ENCODE peak calls at places on chromosomes 4 and X, in six cellular contexts. M is fibroblast of lung, D is astrocyte of the spinal cord, F is AG04450, L is OCI-LY7, J is heart right ventricle. G is an unnamed sample.

GRCh38 chr4:187304131-187304530 is 580.5 kb upstream of the FAT1 start:
- DNase-seq in M (no peak), D (no peak), F (no peak), L (no peak), J (no peak), G (no peak)

GRCh38 chrX:1392376-1393130 is 640 bp upstream of the SLC25A6 start:
- DNase-seq in M (peak), D (peak), F (peak), L (peak), J (peak), G (peak)

GRCh38 chr4:86974481-86975050 is 39.8 kb downstream of the AFF1 start:
- DNase-seq in M (no peak), D (no peak), F (no peak), L (no peak), J (no peak), G (no peak)

GRCh38 chr4:183347586-183347985 is 25.4 kb upstream of the CLDN24 start:
- DNase-seq in M (peak), D (no peak), F (no peak), L (no peak), J (no peak), G (peak)

GRCh38 chrX:129606918-129607317 is 47.8 kb downstream of the APLN start:
- DNase-seq in M (peak), D (peak), F (no peak), L (peak), J (peak), G (peak)

GRCh38 chr4:141307241-141307689 is 86.6 kb downstream of the ZNF330 start:
- DNase-seq in M (peak), D (peak), F (peak), L (peak), J (peak), G (peak)

GRCh38 chr4:78735697-78736096 is 40.5 kb upstream of the BMP2K start:
- DNase-seq in M (no peak), D (no peak), F (no peak), L (no peak), J (no peak), G (no peak)

GRCh38 chr4:90582087-90582486 is 454.9 kb downstream of the CCSER1 start:
- DNase-seq in M (no peak), D (no peak), F (no peak), L (no peak), J (no peak), G (no peak)

GRCh38 chrX:15165832-15166231 is 104.1 kb downstream of the ASB9 start:
- DNase-seq in M (no peak), D (no peak), F (no peak), L (no peak), J (no peak), G (no peak)

GRCh38 chrX:40151211-40152172 is 53.7 kb upstream of the BCOR start:
- DNase-seq in M (no peak), D (no peak), F (no peak), L (no peak), J (no peak), G (no peak)
- H3K4me3 ChIP-seq in M (no peak), D (no peak), F (no peak), L (no peak), J (no peak), G (no peak)

GRCh38 chr4:4880492-4880891 is 21.0 kb downstream of the MSX1 start:
- DNase-seq in M (no peak), D (no peak), F (no peak), L (peak), J (no peak), G (no peak)
- TF ChIP-seq CTCF in M (peak), D (peak), F (peak), L (peak), J (no peak), G (peak)

DNA sequence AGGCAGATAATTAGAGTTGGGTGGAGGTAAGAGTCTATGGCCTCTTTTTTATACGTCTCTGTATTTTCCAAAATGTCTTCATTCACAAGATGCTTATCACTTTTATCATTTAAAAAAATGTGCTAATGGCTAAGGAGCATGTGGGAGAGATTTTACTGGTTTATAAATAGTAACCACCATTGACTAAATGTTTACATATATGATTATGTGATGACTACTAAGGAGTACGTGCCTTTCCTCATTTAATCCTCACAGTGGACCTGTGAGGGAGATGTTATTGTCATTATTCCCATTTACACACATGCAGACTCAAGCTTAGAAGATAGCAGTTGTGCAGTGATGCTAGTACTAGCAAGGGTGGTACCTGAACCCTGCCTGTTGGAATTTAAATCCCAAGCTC is 2.4 kb downstream of the SRD5A3 start:
- DNase-seq in M (no peak), D (no peak), F (no peak), L (no peak), J (no peak), G (peak)
- H3K4me3 ChIP-seq in M (no peak), D (no peak), F (no peak), L (no peak), J (no peak), G (no peak)

GRCh38 chrX:153649178-153649914 is 2.3 kb downstream of the DUSP9 start:
- DNase-seq in M (no peak), D (no peak), F (no peak), L (peak), J (peak), G (peak)

GRCh38 chrX:153649915-153650782 is 3.1 kb downstream of the DUSP9 start:
- DNase-seq in M (no peak), D (no peak), F (no peak), L (no peak), J (no peak), G (no peak)

GRCh38 chrX:153650959-153651358 is 4.0 kb downstream of the DUSP9 start:
- DNase-seq in M (no peak), D (no peak), F (no peak), L (no peak), J (no peak), G (no peak)

GRCh38 chrX:153653556-153653955 is 6.6 kb downstream of the DUSP9 start:
- DNase-seq in M (no peak), D (no peak), F (no peak), L (no peak), J (no peak), G (no peak)

DNA sequence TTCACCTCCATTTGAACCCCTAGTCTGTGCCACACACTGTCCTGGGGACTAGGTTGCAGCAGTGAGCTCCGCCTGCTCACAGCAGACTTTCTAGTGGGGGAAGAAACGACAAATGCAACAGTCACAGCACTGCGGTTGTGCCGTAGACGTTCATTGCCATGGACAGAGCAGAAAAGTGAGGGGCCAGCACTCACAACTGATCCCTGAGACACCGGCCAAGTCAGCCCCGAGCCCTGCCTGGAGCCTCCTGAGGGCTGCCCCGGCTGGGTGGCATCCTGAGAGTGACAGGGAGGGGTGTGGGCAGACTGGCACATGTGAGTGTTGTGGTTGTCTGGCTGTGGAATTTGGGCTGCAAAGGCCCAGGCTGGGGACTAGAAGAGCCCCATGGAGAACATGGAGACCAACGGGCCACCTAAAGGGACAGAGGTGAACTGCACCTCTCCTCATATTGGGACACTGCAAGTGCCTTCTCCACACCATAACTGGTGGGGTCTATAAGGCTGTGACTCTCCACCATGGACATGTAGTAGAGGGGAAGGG is 4.6 kb downstream of the DUSP9 start:
- DNase-seq in M (no peak), D (no peak), F (no peak), L (peak), J (no peak), G (no peak)
- TF ChIP-seq CTCF in M (no peak), D (peak), F (peak), L (peak), J (peak), G (no peak)

GRCh38 chrX:48574270-48575266 is at the start of gene RBM3:
- DNase-seq in M (peak), D (peak), F (no peak), L (peak), J (peak), G (peak)

GRCh38 chrX:48573690-48574269 is 504 bp upstream of the RBM3 start:
- DNase-seq in M (no peak), D (peak), F (no peak), L (no peak), J (peak), G (no peak)

GRCh38 chrX:48578661-48579128 is 4.4 kb downstream of the RBM3 start:
- DNase-seq in M (no peak), D (no peak), F (no peak), L (no peak), J (no peak), G (no peak)

GRCh38 chrX:48575642-48576041 is 1.4 kb downstream of the RBM3 start:
- DNase-seq in M (no peak), D (no peak), F (no peak), L (no peak), J (no peak), G (no peak)

GRCh38 chrX:48576108-48576507 is 1.8 kb downstream of the RBM3 start:
- DNase-seq in M (no peak), D (no peak), F (no peak), L (no peak), J (no peak), G (no peak)
- H3K4me3 ChIP-seq in M (peak), D (peak), F (peak), L (peak), J (no peak), G (peak)

GRCh38 chr4:3137908-3138307 is 63.4 kb downstream of the HTT start:
- DNase-seq in M (no peak), D (no peak), F (no peak), L (no peak), J (no peak), G (no peak)

GRCh38 chr4:3130826-3131225 is 56.3 kb downstream of the HTT start:
- DNase-seq in M (no peak), D (no peak), F (no peak), L (no peak), J (no peak), G (no peak)

GRCh38 chr4:3134201-3134600 is 59.7 kb downstream of the HTT start:
- DNase-seq in M (no peak), D (no peak), F (no peak), L (no peak), J (no peak), G (no peak)

GRCh38 chr4:3135155-3136011 is 60.9 kb downstream of the HTT start:
- DNase-seq in M (no peak), D (no peak), F (no peak), L (no peak), J (no peak), G (peak)

GRCh38 chr4:3136454-3136853 is 62.0 kb downstream of the HTT start:
- DNase-seq in M (no peak), D (peak), F (no peak), L (peak), J (no peak), G (peak)
- TF ChIP-seq CTCF in M (no peak), D (peak), F (peak), L (peak), J (peak), G (peak)

GRCh38 chr4:113383111-113383785 is 333.8 kb downstream of the ANK2 start:
- DNase-seq in M (peak), D (peak), F (no peak), L (no peak), J (peak), G (peak)

GRCh38 chr4:113385500-113385899 is 336.0 kb downstream of the ANK2 start:
- DNase-seq in M (no peak), D (no peak), F (no peak), L (no peak), J (no peak), G (no peak)

GRCh38 chr4:113382704-113383103 is 333.3 kb downstream of the ANK2 start:
- DNase-seq in M (no peak), D (no peak), F (no peak), L (no peak), J (no peak), G (no peak)

GRCh38 chr4:113389160-113389559 is 339.7 kb downstream of the ANK2 start:
- DNase-seq in M (no peak), D (no peak), F (no peak), L (no peak), J (no peak), G (no peak)

DNA sequence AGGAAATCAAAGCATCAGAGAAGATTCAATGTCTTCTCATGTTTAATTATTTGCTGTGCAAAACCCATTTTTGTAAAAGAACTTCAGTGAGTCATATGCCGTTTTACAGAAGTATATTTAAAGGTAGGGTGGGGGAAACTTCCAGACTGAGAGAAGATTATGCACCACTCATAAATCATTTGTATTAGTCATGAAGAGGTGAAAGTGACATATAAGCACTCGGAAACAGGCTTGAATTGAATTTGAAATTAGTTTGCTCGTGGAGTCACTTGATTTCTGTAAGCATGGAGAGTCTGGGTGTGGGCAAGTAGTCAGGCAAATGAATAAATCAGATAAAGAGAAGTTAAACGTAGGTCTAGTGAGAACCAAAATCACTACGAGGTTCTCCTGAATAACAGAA is 335.1 kb downstream of the ANK2 start:
- DNase-seq in M (peak), D (peak), F (no peak), L (no peak), J (no peak), G (peak)
- H3K4me3 ChIP-seq in M (no peak), D (no peak), F (no peak), L (no peak), J (no peak), G (no peak)

DNA sequence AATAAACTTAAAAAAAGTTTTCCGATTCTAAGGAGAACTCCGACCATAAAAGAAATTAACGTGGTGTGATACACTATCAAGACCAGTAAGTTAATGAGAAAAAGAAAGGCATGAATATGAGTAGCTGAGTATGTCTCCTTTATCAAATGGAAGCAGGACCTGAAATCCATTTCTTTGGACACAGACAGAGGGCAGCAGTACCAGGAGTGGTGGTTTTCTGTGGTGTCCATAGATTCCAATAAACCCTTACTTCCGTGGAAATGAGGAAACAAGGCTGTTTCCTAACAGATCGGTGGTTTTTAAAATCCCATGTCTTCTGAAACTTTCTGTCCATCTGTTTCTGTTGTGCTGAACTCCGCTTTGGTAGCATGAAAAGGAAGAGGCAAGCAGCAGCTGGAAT is 128.5 kb upstream of the TSPAN5 start:
- DNase-seq in M (no peak), D (no peak), F (no peak), L (no peak), J (no peak), G (peak)
- TF ChIP-seq CTCF in M (no peak), D (peak), F (peak), L (no peak), J (no peak), G (peak)

G was measured in fibroblast of villous mesenchyme.